ENCODE peak calls at places on chromosome 5, in seven cellular contexts. F is neural crest cell; X is bronchial epithelial cell; M is endothelial cell of umbilical vein; V is GM23338; D is CD8-positive, alpha-beta T cell; U is HL-60. S is an unnamed sample.

GRCh38 chr5:100505984-100506670 is 29.0 kb upstream of the FAM174A start:
- DNase-seq in F (no peak), X (peak), M (peak), V (no peak), D (no peak), U (peak), S (no peak)

GRCh38 chr5:9288234-9288633 is 257.6 kb downstream of the SEMA5A start:
- DNase-seq in F (no peak), X (no peak), M (no peak), V (peak), D (no peak), U (no peak), S (no peak)

GRCh38 chr5:15474143-15474719 is 25.7 kb upstream of the FBXL7 start:
- DNase-seq in F (no peak), X (no peak), M (no peak), V (no peak), D (no peak), U (no peak), S (no peak)

GRCh38 chr5:65142511-65143011 is 339.2 kb downstream of the ADAMTS6 start:
- DNase-seq in F (no peak), X (peak), M (peak), V (peak), D (no peak), U (no peak), S (no peak)

GRCh38 chr5:59049070-59049469 is 466.2 kb downstream of the RAB3C start:
- DNase-seq in F (no peak), X (no peak), M (no peak), V (no peak), D (no peak), U (no peak), S (no peak)

GRCh38 chr5:125326114-125326513 is 579.7 kb upstream of the ZNF608 start:
- DNase-seq in F (no peak), X (peak), M (peak), V (no peak), D (no peak), U (no peak), S (peak)

GRCh38 chr5:132742158-132742557 is 4.8 kb upstream of the KIF3A start:
- DNase-seq in F (no peak), X (no peak), M (no peak), V (no peak), D (no peak), U (no peak), S (no peak)

GRCh38 chr5:77316871-77317661 is 106.6 kb downstream of the PDE8B start:
- DNase-seq in F (no peak), X (peak), M (no peak), V (no peak), D (no peak), U (no peak), S (no peak)

GRCh38 chr5:149423287-149424268 is 44.5 kb upstream of the IL17B start:
- DNase-seq in F (no peak), X (no peak), M (no peak), V (no peak), D (no peak), U (no peak), S (no peak)

GRCh38 chr5:35198096-35198495 is 32.2 kb downstream of the PRLR start:
- DNase-seq in F (no peak), X (no peak), M (peak), V (no peak), D (no peak), U (no peak), S (no peak)

GRCh38 chr5:95102080-95102479 is 182.8 kb downstream of the MCTP1 start:
- DNase-seq in F (no peak), X (no peak), M (no peak), V (no peak), D (no peak), U (no peak), S (no peak)

GRCh38 chr5:32443145-32443540 is 1.4 kb downstream of the ZFR start:
- DNase-seq in F (no peak), X (peak), M (peak), V (peak), D (no peak), U (no peak), S (no peak)

GRCh38 chr5:80055491-80056170 is 20.5 kb downstream of the THBS4 start:
- DNase-seq in F (no peak), X (peak), M (no peak), V (peak), D (no peak), U (no peak), S (peak)

GRCh38 chr5:116663081-116663480 is 88.5 kb upstream of the SEMA6A start:
- DNase-seq in F (no peak), X (no peak), M (no peak), V (no peak), D (no peak), U (no peak), S (no peak)

GRCh38 chr5:82332064-82332855 is 54.1 kb upstream of the RPS23 start:
- DNase-seq in F (no peak), X (no peak), M (no peak), V (no peak), D (no peak), U (no peak), S (no peak)

GRCh38 chr5:128629162-128629561 is 91.1 kb upstream of the FBN2 start:
- DNase-seq in F (no peak), X (no peak), M (no peak), V (no peak), D (no peak), U (no peak), S (no peak)

GRCh38 chr5:9059920-9060691 is 485.8 kb downstream of the SEMA5A start:
- DNase-seq in F (no peak), X (peak), M (peak), V (no peak), D (no peak), U (no peak), S (no peak)

GRCh38 chr5:64603676-64604075 is 86.6 kb upstream of the SHISAL2B start:
- DNase-seq in F (no peak), X (no peak), M (no peak), V (no peak), D (no peak), U (no peak), S (no peak)

DNA sequence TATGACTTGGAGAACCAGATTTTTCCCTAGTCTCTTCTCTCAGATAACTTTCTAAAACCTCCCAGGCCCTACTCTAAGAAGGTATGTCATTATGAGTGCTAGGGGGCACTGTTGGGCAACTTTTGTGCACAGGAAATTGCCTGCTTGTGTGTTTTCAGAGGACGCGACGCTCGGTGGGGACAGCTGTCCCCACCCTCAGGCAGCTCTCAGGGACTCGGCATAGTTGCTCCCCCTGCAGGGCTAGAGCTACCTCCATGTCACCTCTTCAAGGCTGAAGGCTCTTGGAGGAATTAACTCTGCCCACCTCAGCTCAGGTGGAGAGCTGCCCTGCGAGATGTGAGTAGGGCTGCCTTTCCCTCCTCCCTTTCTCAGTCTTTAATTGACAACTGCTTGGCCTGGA is 10.2 kb upstream of the TIFAB start:
- DNase-seq in F (peak), X (peak), M (peak), V (peak), D (peak), U (no peak), S (no peak)
- TF ChIP-seq CTCF in F (peak), X (peak), M (peak), V (peak), D (peak), U (no peak), S (peak)

DNA sequence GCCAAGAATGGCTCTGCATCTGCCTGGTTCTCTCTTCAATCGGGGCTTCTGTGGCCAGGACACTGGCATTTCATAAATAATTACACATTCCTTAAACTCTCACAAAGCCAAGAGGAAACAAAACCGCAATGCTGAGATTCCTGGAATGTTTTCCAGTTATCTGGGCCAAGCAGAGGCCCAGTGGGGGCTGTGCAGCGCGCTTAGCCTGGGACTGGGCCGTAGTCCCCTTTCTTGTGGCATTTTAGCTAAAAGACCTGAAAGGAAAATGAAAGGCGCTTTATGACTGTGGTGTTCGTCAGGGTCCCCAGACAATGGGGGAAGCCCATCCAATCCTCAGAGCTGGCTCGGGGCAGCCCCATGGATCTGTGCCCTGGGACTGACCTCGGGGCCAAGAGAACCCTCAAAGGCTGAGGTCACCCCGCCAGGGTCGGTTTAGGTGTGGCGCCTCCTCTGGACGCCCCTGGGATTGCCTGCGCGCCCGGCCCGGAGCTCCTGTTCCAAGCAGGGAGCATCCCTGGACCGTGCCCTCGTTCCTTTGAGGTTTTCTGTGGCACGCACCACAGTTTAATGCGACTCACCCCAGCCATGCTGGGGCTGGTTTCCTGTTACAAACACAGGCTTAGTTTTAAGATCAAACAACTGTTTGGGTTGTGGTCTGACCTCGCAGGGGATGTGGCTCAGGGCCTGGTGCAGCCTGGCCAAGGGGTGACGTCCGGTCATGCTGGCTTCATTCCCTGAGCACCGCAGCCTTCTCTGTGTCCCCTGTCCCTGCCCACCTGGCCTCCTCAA is 51.5 kb upstream of the NKD2 start:
- DNase-seq in F (no peak), X (no peak), M (peak), V (peak), D (no peak), U (no peak), S (peak)
- TF ChIP-seq CTCF in F (peak), X (no peak), M (peak), V (peak), D (no peak), U (no peak), S (no peak)

DNA sequence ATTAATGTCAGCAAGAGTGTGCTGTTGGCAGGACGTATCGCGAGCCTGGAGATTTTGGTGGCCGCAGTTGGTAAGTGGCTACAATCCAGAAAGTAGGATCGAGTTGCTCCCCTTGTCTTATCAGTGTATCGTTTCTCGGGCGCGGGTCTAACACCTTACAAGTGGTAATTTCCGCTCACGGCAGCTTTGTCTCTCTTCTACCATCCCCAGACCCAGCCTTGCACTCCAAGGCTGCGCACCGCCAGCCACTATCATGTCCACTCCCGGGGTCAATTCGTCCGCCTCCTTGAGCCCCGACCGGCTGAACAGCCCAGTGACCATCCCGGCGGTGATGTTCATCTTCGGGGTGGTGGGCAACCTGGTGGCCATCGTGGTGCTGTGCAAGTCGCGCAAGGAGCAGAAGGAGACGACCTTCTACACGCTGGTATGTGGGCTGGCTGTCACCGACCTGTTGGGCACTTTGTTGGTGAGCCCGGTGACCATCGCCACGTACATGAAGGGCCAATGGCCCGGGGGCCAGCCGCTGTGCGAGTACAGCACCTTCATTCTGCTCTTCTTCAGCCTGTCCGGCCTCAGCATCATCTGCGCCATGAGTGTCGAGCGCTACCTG is 1.1 kb downstream of the PTGER4 start:
- DNase-seq in F (no peak), X (no peak), M (peak), V (peak), D (peak), U (no peak), S (peak)
- TF ChIP-seq CTCF in F (peak), X (peak), M (peak), V (peak), D (peak), U (no peak), S (peak)

GRCh38 chr5:53874409-53874808 is 314.0 kb downstream of the NDUFS4 start:
- DNase-seq in F (no peak), X (no peak), M (no peak), V (peak), D (no peak), U (no peak), S (no peak)
- TF ChIP-seq CTCF in F (no peak), X (peak), M (no peak), V (peak), D (no peak), U (no peak), S (no peak)

GRCh38 chr5:150513375-150514309 is 5.7 kb downstream of the NDST1 start:
- DNase-seq in F (peak), X (no peak), M (no peak), V (peak), D (no peak), U (no peak), S (no peak)
- TF ChIP-seq CTCF in F (peak), X (peak), M (peak), V (peak), D (no peak), U (no peak), S (no peak)

DNA sequence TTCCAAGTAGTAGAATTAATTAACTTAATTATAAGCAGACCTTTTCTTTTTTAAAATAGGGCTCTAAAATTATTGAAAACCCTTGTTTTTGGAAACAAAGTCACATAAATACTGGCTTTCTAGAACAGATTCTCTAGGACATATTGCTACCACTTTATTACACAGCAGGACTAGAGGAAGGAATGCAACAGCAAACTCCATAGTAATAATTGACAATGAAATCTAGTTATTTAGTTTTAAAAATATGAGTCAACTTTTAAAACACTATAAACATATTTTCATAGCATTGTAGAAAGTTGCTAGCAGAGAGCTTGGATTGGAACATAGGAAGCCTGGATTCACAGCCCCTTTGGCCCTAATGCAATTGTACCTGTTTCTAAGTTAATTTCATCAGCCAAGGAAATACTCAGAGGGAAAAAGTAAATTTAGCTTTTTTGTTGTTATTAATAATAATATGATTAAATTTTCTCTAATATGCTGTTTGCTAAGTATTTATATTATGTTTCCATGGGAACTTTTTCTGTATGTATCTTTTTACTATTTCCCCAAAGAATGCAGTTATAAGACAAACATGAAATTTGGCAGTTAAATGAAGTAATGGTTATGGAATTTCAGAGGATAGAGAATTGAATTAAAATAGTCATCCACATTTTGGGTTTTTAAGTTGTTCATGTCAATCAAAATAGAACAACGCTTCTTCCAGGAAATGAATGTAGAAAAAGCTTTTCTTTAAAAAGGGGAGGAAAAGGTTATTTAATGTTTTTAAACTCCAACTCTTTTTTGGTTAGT is 45.6 kb downstream of the VCAN start:
- DNase-seq in F (no peak), X (no peak), M (no peak), V (no peak), D (no peak), U (no peak), S (no peak)
- TF ChIP-seq CTCF in F (no peak), X (no peak), M (no peak), V (no peak), D (no peak), U (no peak), S (no peak)

DNA sequence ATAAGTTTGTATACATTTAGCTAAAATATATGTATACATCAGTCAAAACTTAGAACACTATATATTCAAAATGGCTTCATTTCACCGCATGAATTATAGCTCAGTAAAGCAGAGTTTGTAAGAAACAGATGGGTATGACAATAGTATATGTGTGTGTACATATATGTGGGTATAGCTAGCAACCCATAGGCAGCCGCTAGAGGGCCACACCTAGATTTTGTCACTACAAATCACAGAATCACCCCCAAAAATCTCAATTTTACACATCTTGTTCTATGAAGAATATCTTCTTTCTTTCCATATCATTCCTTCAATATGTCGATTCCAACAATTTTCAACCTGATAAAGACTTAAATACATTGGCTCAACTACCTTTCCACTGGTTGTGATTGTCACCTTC is 357.8 kb upstream of the CCNG1 start:
- DNase-seq in F (no peak), X (no peak), M (no peak), V (peak), D (no peak), U (no peak), S (no peak)
- TF ChIP-seq CTCF in F (peak), X (no peak), M (no peak), V (peak), D (no peak), U (peak), S (no peak)

GRCh38 chr5:29218138-29218537 is 1975.3 kb upstream of the CDH6 start:
- DNase-seq in F (no peak), X (no peak), M (no peak), V (peak), D (no peak), U (no peak), S (no peak)
- TF ChIP-seq CTCF in F (no peak), X (no peak), M (no peak), V (peak), D (no peak), U (no peak), S (no peak)